ENCODE peak calls at places on chromosomes 16 and 17, in eight cellular contexts. A is activated CD4-positive, alpha-beta memory T cell treated with anti-CD3 and anti-CD28 coated beads, Interleukin-2, amount 10 ng/mL, durations not matched to agents 7 days and 5 days; R is GM23338; F is D721Med; Q is choroid plexus epithelial cell; N is cerebellum; X is activated CD8-positive, alpha-beta T cell treated with anti-CD3 and anti-CD28 coated beads for 36 hours; P is tibial nerve. I is an unnamed sample.

GRCh38 chr16:19380316-19380715 is 37.4 kb upstream of the TMC5 start:
- DNase-seq in A (peak; percentile 31), R (no peak), F (no peak), Q (no peak), N (no peak), X (no peak), P (no peak), I (no peak)

GRCh38 chr17:38875477-38876080 is 5.7 kb downstream of the LASP1 start:
- DNase-seq in A (no peak), R (no peak), F (no peak), Q (no peak), N (no peak), X (no peak), P (no peak), I (no peak)

GRCh38 chr16:67641779-67642708 is 2.9 kb upstream of the CARMIL2 start:
- DNase-seq in A (no peak), R (no peak), F (no peak), Q (peak; percentile 8), N (peak; percentile 89), X (no peak), P (no peak), I (no peak)

GRCh38 chr17:57375770-57376181 is 119.5 kb downstream of the MSI2 start:
- DNase-seq in A (no peak), R (no peak), F (no peak), Q (no peak), N (no peak), X (no peak), P (no peak), I (no peak)

GRCh38 chr16:5328546-5328945 is 231.0 kb upstream of the EEF2KMT start:
- DNase-seq in A (no peak), R (no peak), F (no peak), Q (no peak), N (no peak), X (no peak), P (no peak), I (no peak)

GRCh38 chr17:76562734-76563148 is 22.9 kb downstream of the PRCD start:
- DNase-seq in A (peak; percentile 35), R (no peak), F (no peak), Q (peak; percentile 59), N (no peak), X (no peak), P (no peak), I (no peak)

GRCh38 chr16:17271687-17272086 is 199.1 kb downstream of the XYLT1 start:
- DNase-seq in A (no peak), R (no peak), F (no peak), Q (no peak), N (peak; percentile 5), X (no peak), P (peak; percentile 67), I (peak; percentile 31)

GRCh38 chr16:1696863-1697262 is 9.1 kb upstream of the MAPK8IP3 start:
- DNase-seq in A (no peak), R (no peak), F (no peak), Q (no peak), N (no peak), X (no peak), P (no peak), I (no peak)

GRCh38 chr17:76039121-76039520 is 12.0 kb upstream of the EVPL start:
- DNase-seq in A (no peak), R (no peak), F (no peak), Q (no peak), N (no peak), X (no peak), P (no peak), I (no peak)

GRCh38 chr17:7468814-7469438 is 10.5 kb downstream of the ZBTB4 start:
- DNase-seq in A (no peak), R (no peak), F (no peak), Q (peak; percentile 47), N (no peak), X (no peak), P (no peak), I (no peak)

GRCh38 chr17:64628641-64629040 is 33.5 kb downstream of the SMURF2 start:
- DNase-seq in A (no peak), R (no peak), F (no peak), Q (no peak), N (no peak), X (peak; percentile 47), P (no peak), I (no peak)

GRCh38 chr17:74201250-74201649 is 2.2 kb upstream of the RPL38 start:
- DNase-seq in A (no peak), R (no peak), F (no peak), Q (peak; percentile 65), N (no peak), X (no peak), P (peak; percentile 42), I (peak; percentile 73)

GRCh38 chr17:28306954-28307401 is 12.0 kb upstream of the TMEM97 start:
- DNase-seq in A (no peak), R (peak; percentile 76), F (no peak), Q (no peak), N (no peak), X (no peak), P (no peak), I (no peak)

GRCh38 chr16:73329363-73330306 is 281.7 kb upstream of the ZFHX3 start:
- DNase-seq in A (no peak), R (peak; percentile 60), F (no peak), Q (no peak), N (no peak), X (no peak), P (no peak), I (no peak)

GRCh38 chr17:74020522-74020921 is 183.0 kb upstream of the RPL38 start:
- DNase-seq in A (no peak), R (no peak), F (no peak), Q (no peak), N (no peak), X (no peak), P (no peak), I (no peak)

GRCh38 chr16:48011466-48011865 is 144.3 kb downstream of the ABCC12 start:
- DNase-seq in A (no peak), R (no peak), F (no peak), Q (no peak), N (no peak), X (no peak), P (no peak), I (no peak)

GRCh38 chr16:35598696-35599332 is 2139.4 kb downstream of the TP53TG3F start:
- DNase-seq in A (no peak), R (no peak), F (no peak), Q (no peak), N (no peak), X (no peak), P (no peak), I (no peak)

GRCh38 chr17:29930399-29931010 is 477 bp upstream of the SSH2 start:
- DNase-seq in A (no peak), R (peak; percentile 55), F (no peak), Q (peak; percentile 69), N (peak; percentile 8), X (no peak), P (no peak), I (peak; percentile 28)

GRCh38 chr17:21532763-21533385 is 156.7 kb downstream of the KCNJ12 start:
- DNase-seq in A (peak; percentile 24), R (no peak), F (no peak), Q (no peak), N (no peak), X (no peak), P (no peak), I (no peak)

GRCh38 chr16:30526137-30526822 is at the start of gene ZNF768:
- DNase-seq in A (no peak), R (peak; percentile 93), F (peak; percentile 67), Q (peak; percentile 30), N (peak; percentile 85), X (no peak), P (no peak), I (peak; percentile 76)

GRCh38 chr17:61927211-61928100 is at the start of gene INTS2:
- DNase-seq in A (peak; percentile 96), R (peak; percentile 95), F (peak; percentile 88), Q (peak; percentile 97), N (peak; percentile 92), X (peak; percentile 97), P (peak; percentile 97), I (peak; percentile 95)

GRCh38 chr16:1548727-1549126 is 15.3 kb downstream of the TMEM204 start:
- DNase-seq in A (no peak), R (no peak), F (no peak), Q (no peak), N (peak; percentile 71), X (no peak), P (no peak), I (no peak)

GRCh38 chr17:48599373-48599772 is 5.4 kb downstream of the HOXB6 start:
- DNase-seq in A (no peak), R (no peak), F (no peak), Q (no peak), N (no peak), X (no peak), P (no peak), I (no peak)

GRCh38 chr16:11637320-11637719 is 30.9 kb upstream of the SNN start:
- DNase-seq in A (no peak), R (no peak), F (no peak), Q (no peak), N (no peak), X (no peak), P (no peak), I (no peak)

GRCh38 chr17:7177954-7178477 is 1.2 kb downstream of the ASGR1 start:
- DNase-seq in A (no peak), R (peak; percentile 74), F (no peak), Q (no peak), N (no peak), X (peak; percentile 13), P (no peak), I (no peak)

GRCh38 chr17:17792551-17793377 is 44.0 kb downstream of the SREBF1 start:
- DNase-seq in A (peak; percentile 76), R (peak; percentile 69), F (no peak), Q (peak; percentile 81), N (peak; percentile 57), X (peak; percentile 79), P (no peak), I (no peak)

GRCh38 chr16:25264599-25264998 is 7.0 kb upstream of the ZKSCAN2 start:
- DNase-seq in A (no peak), R (peak; percentile 20), F (no peak), Q (peak; percentile 49), N (no peak), X (peak; percentile 24), P (no peak), I (no peak)

GRCh38 chr16:70699696-70700095 is 13.8 kb upstream of the MTSS2 start:
- DNase-seq in A (no peak), R (no peak), F (no peak), Q (no peak), N (no peak), X (no peak), P (no peak), I (no peak)

GRCh38 chr17:28317965-28318758 is 838 bp upstream of the TMEM97 start:
- DNase-seq in A (no peak), R (peak; percentile 50), F (no peak), Q (no peak), N (no peak), X (peak; percentile 13), P (no peak), I (no peak)

GRCh38 chr17:70041061-70041460 is 34.0 kb upstream of the KCNJ16 start:
- DNase-seq in A (no peak), R (no peak), F (no peak), Q (no peak), N (no peak), X (no peak), P (no peak), I (no peak)

GRCh38 chr16:86653289-86654006 is 75.1 kb downstream of the FOXL1 start:
- DNase-seq in A (no peak), R (no peak), F (no peak), Q (no peak), N (no peak), X (no peak), P (no peak), I (no peak)

GRCh38 chr17:28907052-28907438 is 4.2 kb upstream of the DHRS13 start:
- DNase-seq in A (no peak), R (no peak), F (no peak), Q (no peak), N (no peak), X (no peak), P (no peak), I (no peak)

GRCh38 chr16:50188619-50189136 is 35.6 kb downstream of the TENT4B start:
- DNase-seq in A (no peak), R (no peak), F (no peak), Q (no peak), N (no peak), X (no peak), P (no peak), I (no peak)